ENCODE peak calls at places on chromosome 9, in four cellular contexts. One of them, this sample, is unnamed.

GRCh38 chr9:93674580-93675335 is 98.4 kb downstream of the PHF2 start:
- DNase-seq in K562: no peak
- DNase-seq in GM12878: no peak
- DNase-seq in A549: no peak
- DNase-seq in this sample: no peak

GRCh38 chr9:131609116-131609830 is 64.0 kb downstream of the PRRT1B start:
- DNase-seq in A549: peak
- DNase-seq in GM12878: no peak
- DNase-seq in K562: no peak
- DNase-seq in this sample: no peak

GRCh38 chr9:115050002-115050490 is 67.9 kb downstream of the TNC start:
- DNase-seq in GM12878: no peak
- DNase-seq in K562: no peak
- DNase-seq in A549: no peak
- DNase-seq in this sample: no peak

GRCh38 chr9:36325081-36325828 is 67.0 kb upstream of the GNE start:
- DNase-seq in A549: no peak
- DNase-seq in GM12878: no peak
- DNase-seq in K562: no peak
- DNase-seq in this sample: peak

GRCh38 chr9:130311774-130312140 is 46.2 kb downstream of the HMCN2 start:
- DNase-seq in A549: no peak
- DNase-seq in GM12878: no peak
- DNase-seq in K562: no peak
- DNase-seq in this sample: no peak

GRCh38 chr9:133658442-133659431 is 22.6 kb downstream of the DBH start:
- DNase-seq in A549: peak
- DNase-seq in GM12878: no peak
- DNase-seq in K562: peak
- DNase-seq in this sample: no peak

GRCh38 chr9:36874921-36875320 is 159.1 kb downstream of the PAX5 start:
- DNase-seq in GM12878: no peak
- DNase-seq in K562: no peak
- DNase-seq in A549: no peak
- DNase-seq in this sample: peak

GRCh38 chr9:37200572-37201005 is 80.2 kb downstream of the ZCCHC7 start:
- DNase-seq in GM12878: no peak
- DNase-seq in A549: no peak
- DNase-seq in K562: peak
- DNase-seq in this sample: peak

GRCh38 chr9:3527653-3527960 is 1.8 kb upstream of the RFX3 start:
- DNase-seq in GM12878: no peak
- DNase-seq in K562: peak
- DNase-seq in A549: no peak
- DNase-seq in this sample: peak

GRCh38 chr9:26669641-26670040 is 223.0 kb downstream of the CAAP1 start:
- DNase-seq in GM12878: no peak
- DNase-seq in K562: no peak
- DNase-seq in A549: no peak
- DNase-seq in this sample: no peak

GRCh38 chr9:137298983-137299521 is 3.0 kb downstream of the NRARP start:
- DNase-seq in A549: no peak
- DNase-seq in K562: peak
- DNase-seq in GM12878: no peak
- DNase-seq in this sample: no peak

DNA sequence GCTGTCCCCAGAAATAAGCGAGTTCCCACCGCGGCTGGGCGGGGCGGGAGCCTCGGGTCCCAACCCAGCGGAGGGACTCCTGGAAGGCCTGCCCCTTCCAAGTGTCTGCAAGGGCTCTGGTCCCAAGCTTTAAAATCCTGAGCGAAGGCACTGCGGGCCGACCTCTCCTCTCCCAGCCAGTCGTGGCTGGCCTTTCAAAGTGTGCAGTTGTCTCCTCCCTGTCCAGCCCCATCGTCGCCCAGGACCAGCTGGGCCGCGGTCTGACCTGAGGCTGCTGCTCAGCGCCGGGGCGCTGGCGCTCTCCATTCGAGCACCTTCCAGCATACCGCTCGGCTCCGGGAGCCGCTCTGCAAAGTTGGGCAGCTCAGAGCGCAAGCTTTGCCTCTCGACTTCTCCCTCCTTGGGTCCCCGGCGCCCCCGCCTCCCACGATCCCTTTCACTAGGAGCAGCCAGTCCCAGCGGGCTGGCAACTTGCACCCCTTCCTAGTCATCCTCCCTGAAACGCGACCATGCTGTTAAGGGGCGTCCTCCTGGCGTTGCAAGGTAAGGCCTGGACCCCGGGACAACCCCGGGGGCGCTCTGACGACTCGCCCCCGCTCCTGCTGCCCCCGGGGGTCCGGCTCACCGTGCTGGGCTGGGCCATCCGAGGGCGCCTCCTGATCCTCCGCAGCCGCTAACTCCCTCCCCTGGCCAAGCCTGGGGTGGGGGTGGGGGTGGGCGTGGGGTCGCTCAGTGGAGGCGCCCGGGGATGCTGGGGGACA is at the start of gene MAMDC2:
- DNase-seq in GM12878: no peak
- DNase-seq in A549: no peak
- DNase-seq in K562: no peak
- DNase-seq in this sample: no peak
- TF ChIP-seq POLR2A in GM12878: no peak
- TF ChIP-seq POLR2A in A549: no peak
- TF ChIP-seq POLR2A in K562: no peak
- TF ChIP-seq POLR2A in this sample: no peak

GRCh38 chr9:79300153-79300552 is 271.6 kb upstream of the TLE4 start:
- DNase-seq in A549: no peak
- DNase-seq in K562: no peak
- DNase-seq in GM12878: no peak
- DNase-seq in this sample: no peak

GRCh38 chr9:79301549-79301948 is 270.2 kb upstream of the TLE4 start:
- DNase-seq in K562: no peak
- DNase-seq in A549: no peak
- DNase-seq in GM12878: no peak
- DNase-seq in this sample: no peak

GRCh38 chr9:79302569-79302968 is 269.2 kb upstream of the TLE4 start:
- DNase-seq in K562: no peak
- DNase-seq in A549: no peak
- DNase-seq in GM12878: no peak
- DNase-seq in this sample: no peak

GRCh38 chr9:79302002-79302401 is 269.8 kb upstream of the TLE4 start:
- DNase-seq in A549: no peak
- DNase-seq in GM12878: no peak
- DNase-seq in K562: no peak
- DNase-seq in this sample: no peak
- TF ChIP-seq MYC in A549: no peak
- TF ChIP-seq MYC in GM12878: no peak
- TF ChIP-seq MYC in K562: no peak
- TF ChIP-seq MYC in this sample: no peak

DNA sequence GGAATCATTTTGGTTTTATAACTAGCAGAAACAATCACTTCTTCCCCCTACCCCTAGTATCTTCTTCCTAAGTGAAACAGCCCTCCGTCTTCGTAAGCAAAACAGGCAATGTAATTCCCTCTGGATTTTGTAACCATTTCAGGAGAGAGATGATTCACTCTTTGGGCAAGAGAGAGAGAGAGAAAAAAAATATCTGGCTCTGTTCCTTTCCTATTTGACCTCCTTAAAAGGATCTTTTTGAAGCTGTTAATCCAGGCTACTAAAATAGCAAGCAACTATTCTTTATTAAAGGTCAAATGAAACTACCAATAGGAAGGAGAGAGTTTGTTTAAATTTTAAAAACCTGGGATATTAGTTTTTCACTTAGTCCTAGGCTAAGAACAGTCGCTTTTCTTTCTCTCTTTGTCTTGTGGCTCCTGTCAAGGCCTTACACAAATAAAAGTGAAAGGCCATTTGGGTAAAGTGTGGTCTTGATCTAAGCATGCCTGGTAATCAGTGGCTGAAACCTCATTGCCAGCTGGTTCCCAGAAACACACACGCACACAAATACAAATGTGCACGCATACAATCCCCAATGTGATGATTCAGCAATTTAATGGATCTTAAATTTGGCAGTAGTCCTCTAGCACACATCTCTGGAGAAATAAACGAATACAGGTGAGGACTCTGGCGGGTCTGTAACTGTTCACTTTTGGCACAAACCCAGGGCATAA is 70.2 kb downstream of the PRUNE2 start:
- DNase-seq in GM12878: no peak
- DNase-seq in K562: no peak
- DNase-seq in A549: no peak
- DNase-seq in this sample: no peak
- TF ChIP-seq POLR2A in GM12878: no peak
- TF ChIP-seq POLR2A in K562: no peak
- TF ChIP-seq POLR2A in A549: no peak
- TF ChIP-seq POLR2A in this sample: no peak

GRCh38 chr9:126157826-126158431 is 168.7 kb upstream of the MVB12B start:
- DNase-seq in A549: no peak
- DNase-seq in K562: no peak
- DNase-seq in GM12878: no peak
- DNase-seq in this sample: no peak
- TF ChIP-seq MYC in A549: no peak
- TF ChIP-seq MYC in K562: no peak
- TF ChIP-seq MYC in GM12878: no peak
- TF ChIP-seq MYC in this sample: no peak

DNA sequence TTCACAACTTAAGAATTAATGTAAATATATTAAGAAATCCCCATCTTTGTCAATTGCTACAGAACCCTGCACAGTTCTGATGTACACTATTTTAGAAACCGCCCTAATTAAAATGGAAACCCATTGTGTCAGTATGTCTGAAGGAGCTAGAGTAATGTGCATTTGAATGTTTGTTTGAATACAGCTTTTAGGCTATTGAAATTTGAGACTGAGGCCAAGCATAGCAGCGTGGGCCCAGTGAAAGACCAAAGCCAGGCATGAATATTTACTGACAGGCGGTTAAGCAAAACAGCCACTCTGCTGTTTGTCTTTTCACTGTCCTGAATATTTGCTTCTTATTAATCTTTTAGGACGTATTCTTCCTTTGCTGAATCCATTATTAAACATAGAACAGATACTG is 252.3 kb downstream of the IZUMO3 start:
- DNase-seq in A549: no peak
- DNase-seq in GM12878: no peak
- DNase-seq in K562: no peak
- DNase-seq in this sample: no peak
- TF ChIP-seq POLR2A in A549: no peak
- TF ChIP-seq POLR2A in GM12878: no peak
- TF ChIP-seq POLR2A in K562: no peak
- TF ChIP-seq POLR2A in this sample: no peak

This sample was measured in NB4.